ENCODE peak calls at places on chromosomes 16 and 17, in eight cellular contexts. E is MCF 10A; S is NCI-H460; Q is effector memory CD8-positive, alpha-beta T cell; F is C1 segment of cervical spinal cord; T is RPMI8226; L is nephron progenitor cell; Y is AG10803. I is an unnamed sample.

GRCh38 chr17:63095879-63096278 is 129.8 kb downstream of the TANC2 start:
- DNase-seq in Q (no peak), L (no peak), F (no peak), S (no peak), E (no peak), Y (peak; percentile 6), T (no peak), I (no peak)

GRCh38 chr16:920722-921121 is 50.1 kb downstream of the LMF1 start:
- DNase-seq in F (peak; percentile 12), Q (no peak), T (peak; percentile 41), L (peak; percentile 48), Y (peak; percentile 79), S (no peak), E (no peak), I (no peak)

GRCh38 chr17:74647871-74648672 is 24.5 kb upstream of the CD300E start:
- DNase-seq in F (no peak), Y (no peak), S (no peak), E (no peak), Q (no peak), L (no peak), T (no peak), I (no peak)

GRCh38 chr17:27379863-27380533 is 76.2 kb upstream of the KSR1 start:
- DNase-seq in Y (peak; percentile 52), L (no peak), Q (no peak), S (peak; percentile 46), E (peak; percentile 63), T (no peak), F (peak; percentile 49), I (no peak)

GRCh38 chr17:61411114-61411943 is 11.7 kb downstream of the TBX2 start:
- DNase-seq in T (no peak), Q (no peak), S (peak; percentile 52), L (peak; percentile 64), F (no peak), E (no peak), Y (peak; percentile 58), I (no peak)

GRCh38 chr16:7967986-7968509 is 622.3 kb downstream of the TMEM114 start:
- DNase-seq in T (no peak), E (no peak), L (no peak), F (no peak), Q (no peak), S (no peak), Y (no peak), I (no peak)

GRCh38 chr16:85612801-85613608 is at the start of gene GSE1:
- DNase-seq in Q (peak; percentile 56), E (peak; percentile 94), Y (peak; percentile 80), F (peak; percentile 48), S (peak; percentile 83), T (peak; percentile 93), L (peak; percentile 92), I (no peak)

GRCh38 chr17:1724869-1725641 is 551 bp downstream of the WDR81 start:
- DNase-seq in Q (no peak), L (peak; percentile 57), E (no peak), F (no peak), Y (no peak), T (peak; percentile 21), S (no peak), I (no peak)

GRCh38 chr16:47054306-47054705 is 80.8 kb upstream of the DNAJA2 start:
- DNase-seq in S (no peak), Q (no peak), Y (no peak), F (no peak), L (no peak), T (no peak), E (no peak), I (no peak)

GRCh38 chr17:492015-492399 is 139.4 kb upstream of the RPH3AL start:
- DNase-seq in Y (no peak), L (no peak), T (no peak), S (no peak), E (no peak), Q (no peak), F (no peak), I (no peak)

I was measured in Panc1.